ENCODE peak calls at places on chromosomes 7 and 10, in eight cellular contexts. X is GM20000; I is stimulated activated CD8-positive, alpha-beta memory T cell treated with anti-CD3 and anti-CD28 coated beads, Interleukin-4, amount 100 ng/mL, for 24 hours; B is activated effector memory CD4-positive, alpha-beta T cell treated with anti-CD3 and anti-CD28 coated beads, Interleukin-2, amount 50 U/mL, for 16 hours; N is effector CD4-positive, alpha-beta T cell; A is SK-MEL-5; J is NCI-H1092; T is adrenal gland. W is an unnamed sample.
A peak's percentile ranks its signal among the peaks of the same experiment; 100 is the strongest.

GRCh38 chr7:112938895-112939588 is 147.6 kb downstream of the GPR85 start:
- DNase-seq in X (peak; percentile 35), I (peak; percentile 15), B (peak; percentile 76), N (peak; percentile 31), A (peak; percentile 16), J (no peak), T (peak; percentile 59), W (peak; percentile 41)

GRCh38 chr7:154450434-154450833 is 398.2 kb downstream of the DPP6 start:
- DNase-seq in X (no peak), I (no peak), B (no peak), N (no peak), A (no peak), J (no peak), T (no peak), W (no peak)

GRCh38 chr7:82443044-82443800 is at the start of gene CACNA2D1:
- DNase-seq in X (peak; percentile 50), I (no peak), B (no peak), N (no peak), A (no peak), J (peak; percentile 70), T (peak; percentile 38), W (no peak)

GRCh38 chr7:83161851-83162401 is 758 bp downstream of the PCLO start:
- DNase-seq in X (peak; percentile 8), I (no peak), B (no peak), N (no peak), A (peak; percentile 37), J (no peak), T (no peak), W (no peak)

GRCh38 chr7:158296798-158297104 is 290.9 kb downstream of the PTPRN2 start:
- DNase-seq in X (no peak), I (no peak), B (no peak), N (no peak), A (no peak), J (no peak), T (no peak), W (no peak)

GRCh38 chr10:19046709-19047108 is 1.9 kb upstream of the MALRD1 start:
- DNase-seq in X (no peak), I (no peak), B (no peak), N (no peak), A (no peak), J (no peak), T (no peak), W (no peak)

GRCh38 chr7:104795086-104795485 is 218.9 kb upstream of the KMT2E start:
- DNase-seq in X (no peak), I (no peak), B (no peak), N (no peak), A (peak; percentile 100), J (no peak), T (no peak), W (no peak)

GRCh38 chr7:95545666-95546065 is 50.6 kb downstream of the PDK4 start:
- DNase-seq in X (no peak), I (no peak), B (no peak), N (no peak), A (no peak), J (no peak), T (no peak), W (no peak)

GRCh38 chr10:71409516-71410104 is 12.9 kb downstream of the CDH23 start:
- DNase-seq in X (no peak), I (no peak), B (no peak), N (no peak), A (no peak), J (no peak), T (no peak), W (no peak)

GRCh38 chr7:14579971-14580370 is 322.6 kb downstream of the DGKB start:
- DNase-seq in X (no peak), I (no peak), B (no peak), N (no peak), A (no peak), J (no peak), T (no peak), W (no peak)

GRCh38 chr10:85993840-85994507 is 372.6 kb downstream of the GRID1 start:
- DNase-seq in X (no peak), I (no peak), B (no peak), N (no peak), A (no peak), J (no peak), T (no peak), W (no peak)

GRCh38 chr10:120012566-120012965 is 120.0 kb downstream of the SEC23IP start:
- DNase-seq in X (no peak), I (no peak), B (no peak), N (no peak), A (no peak), J (no peak), T (no peak), W (no peak)

GRCh38 chr10:77699080-77699645 is 61.6 kb upstream of the KCNMA1 start:
- DNase-seq in X (no peak), I (no peak), B (no peak), N (no peak), A (no peak), J (no peak), T (no peak), W (no peak)

GRCh38 chr10:10792681-10793080 is 225.0 kb upstream of the CELF2 start:
- DNase-seq in X (no peak), I (no peak), B (no peak), N (no peak), A (no peak), J (no peak), T (no peak), W (no peak)

GRCh38 chr10:11869211-11869610 is 46.1 kb downstream of the PROSER2 start:
- DNase-seq in X (no peak), I (no peak), B (no peak), N (no peak), A (no peak), J (no peak), T (no peak), W (peak; percentile 68)

GRCh38 chr10:112792487-112793196 is 157.4 kb upstream of the TCF7L2 start:
- DNase-seq in X (no peak), I (no peak), B (no peak), N (no peak), A (no peak), J (peak; percentile 10), T (no peak), W (peak; percentile 42)

GRCh38 chr10:88379575-88379974 is 203.5 kb downstream of the RNLS start:
- DNase-seq in X (no peak), I (no peak), B (no peak), N (no peak), A (no peak), J (no peak), T (no peak), W (no peak)

GRCh38 chr7:82234457-82235049 is 209.0 kb downstream of the CACNA2D1 start:
- DNase-seq in X (peak; percentile 10), I (no peak), B (no peak), N (no peak), A (peak; percentile 77), J (peak; percentile 42), T (no peak), W (no peak)

GRCh38 chr7:102425639-102426267 is 7.6 kb upstream of the ORAI2 start:
- DNase-seq in X (peak; percentile 84), I (peak; percentile 77), B (peak; percentile 94), N (peak; percentile 82), A (no peak), J (no peak), T (no peak), W (peak; percentile 35)

GRCh38 chr7:157021071-157021891 is 10.8 kb upstream of the MNX1 start:
- DNase-seq in X (peak; percentile 52), I (no peak), B (no peak), N (no peak), A (no peak), J (no peak), T (no peak), W (no peak)

GRCh38 chr7:12706900-12707536 is 19.6 kb downstream of the ARL4A start:
- DNase-seq in X (no peak), I (no peak), B (no peak), N (no peak), A (no peak), J (no peak), T (no peak), W (no peak)

GRCh38 chr7:76356823-76357222 is 2.0 kb downstream of the YWHAG start:
- DNase-seq in X (no peak), I (no peak), B (no peak), N (no peak), A (peak; percentile 53), J (peak; percentile 42), T (peak; percentile 55), W (no peak)

GRCh38 chr7:96996111-96996936 is 9.0 kb upstream of the DLX6 start:
- DNase-seq in X (peak; percentile 10), I (no peak), B (no peak), N (no peak), A (no peak), J (no peak), T (no peak), W (no peak)

GRCh38 chr7:155983176-155983815 is 171.0 kb upstream of the SHH start:
- DNase-seq in X (no peak), I (no peak), B (no peak), N (no peak), A (no peak), J (no peak), T (no peak), W (no peak)

W was measured in thyroid gland.